ENCODE peak calls at places on chromosomes 11 and 22, in four cellular contexts. One of them, this sample, is unnamed.

GRCh38 chr11:65444314-65445051 is 21.9 kb downstream of the NEAT1 start:
- DNase-seq in tibial nerve: peak; percentile 19
- DNase-seq in foreskin fibroblast: no peak
- DNase-seq in stimulated activated CD4-positive, alpha-beta T cell treated with anti-CD3 and anti-CD28 coated beads, Interleukin-4, amount 100 ng/mL, for 48 hours: no peak
- DNase-seq in this sample: no peak

GRCh38 chr11:68411501-68411991 is 49.0 kb upstream of the PPP6R3 start:
- DNase-seq in tibial nerve: no peak
- DNase-seq in foreskin fibroblast: no peak
- DNase-seq in stimulated activated CD4-positive, alpha-beta T cell treated with anti-CD3 and anti-CD28 coated beads, Interleukin-4, amount 100 ng/mL, for 48 hours: no peak
- DNase-seq in this sample: no peak

GRCh38 chr22:50306753-50307749 is at the start of gene PLXNB2:
- DNase-seq in tibial nerve: peak; percentile 64
- DNase-seq in foreskin fibroblast: peak; percentile 84
- DNase-seq in stimulated activated CD4-positive, alpha-beta T cell treated with anti-CD3 and anti-CD28 coated beads, Interleukin-4, amount 100 ng/mL, for 48 hours: no peak
- DNase-seq in this sample: peak; percentile 77

GRCh38 chr11:96001037-96001436 is 77.1 kb upstream of the MTMR2 start:
- DNase-seq in tibial nerve: peak; percentile 84
- DNase-seq in foreskin fibroblast: peak; percentile 81
- DNase-seq in stimulated activated CD4-positive, alpha-beta T cell treated with anti-CD3 and anti-CD28 coated beads, Interleukin-4, amount 100 ng/mL, for 48 hours: no peak
- DNase-seq in this sample: no peak

GRCh38 chr11:41659990-41660389 is 200.5 kb upstream of the LRRC4C start:
- DNase-seq in tibial nerve: no peak
- DNase-seq in foreskin fibroblast: no peak
- DNase-seq in stimulated activated CD4-positive, alpha-beta T cell treated with anti-CD3 and anti-CD28 coated beads, Interleukin-4, amount 100 ng/mL, for 48 hours: no peak
- DNase-seq in this sample: no peak

GRCh38 chr22:44665115-44665514 is 36.9 kb upstream of the PRR5 start:
- DNase-seq in tibial nerve: no peak
- DNase-seq in foreskin fibroblast: no peak
- DNase-seq in stimulated activated CD4-positive, alpha-beta T cell treated with anti-CD3 and anti-CD28 coated beads, Interleukin-4, amount 100 ng/mL, for 48 hours: no peak
- DNase-seq in this sample: no peak

GRCh38 chr11:132028380-132029240 is 658.2 kb downstream of the NTM start:
- DNase-seq in tibial nerve: no peak
- DNase-seq in foreskin fibroblast: no peak
- DNase-seq in stimulated activated CD4-positive, alpha-beta T cell treated with anti-CD3 and anti-CD28 coated beads, Interleukin-4, amount 100 ng/mL, for 48 hours: peak; percentile 4
- DNase-seq in this sample: no peak

GRCh38 chr22:21032037-21032842 is at the start of gene SLC7A4:
- DNase-seq in tibial nerve: no peak
- DNase-seq in foreskin fibroblast: no peak
- DNase-seq in stimulated activated CD4-positive, alpha-beta T cell treated with anti-CD3 and anti-CD28 coated beads, Interleukin-4, amount 100 ng/mL, for 48 hours: no peak
- DNase-seq in this sample: no peak

GRCh38 chr11:102560555-102561011 is 30.0 kb upstream of the MMP7 start:
- DNase-seq in tibial nerve: no peak
- DNase-seq in foreskin fibroblast: peak; percentile 56
- DNase-seq in stimulated activated CD4-positive, alpha-beta T cell treated with anti-CD3 and anti-CD28 coated beads, Interleukin-4, amount 100 ng/mL, for 48 hours: no peak
- DNase-seq in this sample: no peak

GRCh38 chr11:117259417-117259816 is 26.9 kb downstream of the RNF214 start:
- DNase-seq in tibial nerve: no peak
- DNase-seq in foreskin fibroblast: peak; percentile 46
- DNase-seq in stimulated activated CD4-positive, alpha-beta T cell treated with anti-CD3 and anti-CD28 coated beads, Interleukin-4, amount 100 ng/mL, for 48 hours: no peak
- DNase-seq in this sample: no peak

GRCh38 chr11:434496-434895 is 7.3 kb downstream of the ANO9 start:
- DNase-seq in tibial nerve: no peak
- DNase-seq in foreskin fibroblast: no peak
- DNase-seq in stimulated activated CD4-positive, alpha-beta T cell treated with anti-CD3 and anti-CD28 coated beads, Interleukin-4, amount 100 ng/mL, for 48 hours: no peak
- DNase-seq in this sample: no peak

GRCh38 chr22:20025401-20026203 is 4.7 kb downstream of the TANGO2 start:
- DNase-seq in tibial nerve: no peak
- DNase-seq in foreskin fibroblast: no peak
- DNase-seq in stimulated activated CD4-positive, alpha-beta T cell treated with anti-CD3 and anti-CD28 coated beads, Interleukin-4, amount 100 ng/mL, for 48 hours: no peak
- DNase-seq in this sample: no peak

GRCh38 chr22:50341977-50342650 is 1.0 kb upstream of the PPP6R2 start:
- DNase-seq in tibial nerve: peak; percentile 84
- DNase-seq in foreskin fibroblast: peak; percentile 66
- DNase-seq in stimulated activated CD4-positive, alpha-beta T cell treated with anti-CD3 and anti-CD28 coated beads, Interleukin-4, amount 100 ng/mL, for 48 hours: peak; percentile 88
- DNase-seq in this sample: peak; percentile 75

GRCh38 chr22:37241351-37242142 is 2.5 kb downstream of the RAC2 start:
- DNase-seq in tibial nerve: no peak
- DNase-seq in foreskin fibroblast: no peak
- DNase-seq in stimulated activated CD4-positive, alpha-beta T cell treated with anti-CD3 and anti-CD28 coated beads, Interleukin-4, amount 100 ng/mL, for 48 hours: no peak
- DNase-seq in this sample: no peak

GRCh38 chr22:25777870-25778269 is 35.9 kb downstream of the MYO18B start:
- DNase-seq in tibial nerve: no peak
- DNase-seq in foreskin fibroblast: peak; percentile 38
- DNase-seq in stimulated activated CD4-positive, alpha-beta T cell treated with anti-CD3 and anti-CD28 coated beads, Interleukin-4, amount 100 ng/mL, for 48 hours: no peak
- DNase-seq in this sample: no peak

GRCh38 chr11:44524751-44525171 is 40.7 kb upstream of the CD82 start:
- DNase-seq in tibial nerve: no peak
- DNase-seq in foreskin fibroblast: no peak
- DNase-seq in stimulated activated CD4-positive, alpha-beta T cell treated with anti-CD3 and anti-CD28 coated beads, Interleukin-4, amount 100 ng/mL, for 48 hours: no peak
- DNase-seq in this sample: no peak

GRCh38 chr11:59358595-59358994 is at the start of gene OR5AN1:
- DNase-seq in tibial nerve: no peak
- DNase-seq in foreskin fibroblast: no peak
- DNase-seq in stimulated activated CD4-positive, alpha-beta T cell treated with anti-CD3 and anti-CD28 coated beads, Interleukin-4, amount 100 ng/mL, for 48 hours: no peak
- DNase-seq in this sample: no peak

GRCh38 chr22:26529345-26529744 is 17.1 kb upstream of the TFIP11 start:
- DNase-seq in tibial nerve: no peak
- DNase-seq in foreskin fibroblast: peak; percentile 40
- DNase-seq in stimulated activated CD4-positive, alpha-beta T cell treated with anti-CD3 and anti-CD28 coated beads, Interleukin-4, amount 100 ng/mL, for 48 hours: no peak
- DNase-seq in this sample: no peak

GRCh38 chr11:45429719-45430118 is 143.6 kb upstream of the SYT13 start:
- DNase-seq in tibial nerve: no peak
- DNase-seq in foreskin fibroblast: no peak
- DNase-seq in stimulated activated CD4-positive, alpha-beta T cell treated with anti-CD3 and anti-CD28 coated beads, Interleukin-4, amount 100 ng/mL, for 48 hours: no peak
- DNase-seq in this sample: no peak

GRCh38 chr11:11973361-11973800 is 35.0 kb downstream of the DKK3 start:
- DNase-seq in tibial nerve: peak; percentile 59
- DNase-seq in foreskin fibroblast: peak; percentile 52
- DNase-seq in stimulated activated CD4-positive, alpha-beta T cell treated with anti-CD3 and anti-CD28 coated beads, Interleukin-4, amount 100 ng/mL, for 48 hours: no peak
- DNase-seq in this sample: peak; percentile 59

GRCh38 chr11:68582416-68583046 is 101.8 kb upstream of the GAL start:
- DNase-seq in tibial nerve: no peak
- DNase-seq in foreskin fibroblast: no peak
- DNase-seq in stimulated activated CD4-positive, alpha-beta T cell treated with anti-CD3 and anti-CD28 coated beads, Interleukin-4, amount 100 ng/mL, for 48 hours: no peak
- DNase-seq in this sample: no peak

GRCh38 chr11:64809781-64810241 is 540 bp downstream of the MEN1 start:
- DNase-seq in tibial nerve: no peak
- DNase-seq in foreskin fibroblast: no peak
- DNase-seq in stimulated activated CD4-positive, alpha-beta T cell treated with anti-CD3 and anti-CD28 coated beads, Interleukin-4, amount 100 ng/mL, for 48 hours: peak; percentile 10
- DNase-seq in this sample: no peak

GRCh38 chr11:105862736-105863367 is 159.2 kb downstream of the MSANTD4 start:
- DNase-seq in tibial nerve: no peak
- DNase-seq in foreskin fibroblast: peak; percentile 41
- DNase-seq in stimulated activated CD4-positive, alpha-beta T cell treated with anti-CD3 and anti-CD28 coated beads, Interleukin-4, amount 100 ng/mL, for 48 hours: no peak
- DNase-seq in this sample: no peak

GRCh38 chr11:86951706-86952105 is 3.5 kb downstream of the FZD4 start:
- DNase-seq in tibial nerve: no peak
- DNase-seq in foreskin fibroblast: no peak
- DNase-seq in stimulated activated CD4-positive, alpha-beta T cell treated with anti-CD3 and anti-CD28 coated beads, Interleukin-4, amount 100 ng/mL, for 48 hours: no peak
- DNase-seq in this sample: no peak

GRCh38 chr22:48262596-48263430 is 1500.4 kb downstream of the TBC1D22A start:
- DNase-seq in tibial nerve: no peak
- DNase-seq in foreskin fibroblast: no peak
- DNase-seq in stimulated activated CD4-positive, alpha-beta T cell treated with anti-CD3 and anti-CD28 coated beads, Interleukin-4, amount 100 ng/mL, for 48 hours: no peak
- DNase-seq in this sample: no peak

GRCh38 chr11:15471028-15471708 is 356.4 kb downstream of the INSC start:
- DNase-seq in tibial nerve: no peak
- DNase-seq in foreskin fibroblast: no peak
- DNase-seq in stimulated activated CD4-positive, alpha-beta T cell treated with anti-CD3 and anti-CD28 coated beads, Interleukin-4, amount 100 ng/mL, for 48 hours: no peak
- DNase-seq in this sample: no peak

GRCh38 chr11:120057028-120057330 is 80.9 kb downstream of the TRIM29 start:
- DNase-seq in tibial nerve: no peak
- DNase-seq in foreskin fibroblast: no peak
- DNase-seq in stimulated activated CD4-positive, alpha-beta T cell treated with anti-CD3 and anti-CD28 coated beads, Interleukin-4, amount 100 ng/mL, for 48 hours: no peak
- DNase-seq in this sample: no peak

GRCh38 chr11:119093951-119094815 is 7.5 kb downstream of the DPAGT1 start:
- DNase-seq in tibial nerve: peak; percentile 31
- DNase-seq in foreskin fibroblast: no peak
- DNase-seq in stimulated activated CD4-positive, alpha-beta T cell treated with anti-CD3 and anti-CD28 coated beads, Interleukin-4, amount 100 ng/mL, for 48 hours: peak; percentile 34
- DNase-seq in this sample: peak; percentile 40

GRCh38 chr22:49482811-49483210 is 344.9 kb downstream of the BRD1 start:
- DNase-seq in tibial nerve: no peak
- DNase-seq in foreskin fibroblast: no peak
- DNase-seq in stimulated activated CD4-positive, alpha-beta T cell treated with anti-CD3 and anti-CD28 coated beads, Interleukin-4, amount 100 ng/mL, for 48 hours: no peak
- DNase-seq in this sample: no peak

GRCh38 chr11:129364143-129364654 is 11.4 kb upstream of the BARX2 start:
- DNase-seq in tibial nerve: no peak
- DNase-seq in foreskin fibroblast: peak; percentile 74
- DNase-seq in stimulated activated CD4-positive, alpha-beta T cell treated with anti-CD3 and anti-CD28 coated beads, Interleukin-4, amount 100 ng/mL, for 48 hours: peak; percentile 72
- DNase-seq in this sample: peak; percentile 32